ENCODE peak calls at places on chromosomes 12 and 14, in five cellular contexts. I is adrenal gland, F is cardiac muscle cell, C is GM06990, L is fibroblast of lung. W is an unnamed sample. For H3K36me3, the result is how much of the 10 kb centered on the place peaks cover.

GRCh38 chr14:75771614-75772013 is 110.6 kb downstream of the TTLL5 start:
- DNase-seq in I (no peak), F (no peak), C (no peak), L (no peak), W (no peak)

GRCh38 chr14:95649230-95649629 is 37.0 kb upstream of the TCL1B start:
- DNase-seq in I (no peak), F (no peak), C (no peak), L (no peak), W (no peak)

GRCh38 chr14:51182166-51182565 is 57.9 kb upstream of the TMX1 start:
- DNase-seq in I (no peak), F (no peak), C (no peak), L (peak), W (no peak)

GRCh38 chr14:26389646-26390508 is 208.0 kb downstream of the NOVA1 start:
- DNase-seq in I (no peak), F (no peak), C (no peak), L (peak), W (no peak)

GRCh38 chr12:68960162-68960501 is 27.2 kb upstream of the CPM start:
- DNase-seq in I (no peak), F (no peak), C (no peak), L (peak), W (no peak)

GRCh38 chr12:113196582-113196981 is 11.1 kb downstream of the RITA1 start:
- DNase-seq in I (no peak), F (no peak), C (no peak), L (no peak), W (no peak)

GRCh38 chr12:27233814-27234213 is 10.3 kb upstream of the STK38L start:
- DNase-seq in I (no peak), F (no peak), C (no peak), L (no peak), W (no peak)

GRCh38 chr14:54003064-54003463 is 46.4 kb upstream of the BMP4 start:
- DNase-seq in I (no peak), F (no peak), C (no peak), L (no peak), W (peak)

GRCh38 chr12:58858030-58858429 is 62.3 kb downstream of the LRIG3 start:
- DNase-seq in I (no peak), F (no peak), C (no peak), L (no peak), W (no peak)

GRCh38 chr12:21697829-21698630 is 40.4 kb upstream of the LDHB start:
- DNase-seq in I (no peak), F (peak), C (no peak), L (peak), W (no peak)

GRCh38 chr14:96051642-96052540 is 12.7 kb downstream of the C14orf132 start:
- DNase-seq in I (no peak), F (no peak), C (no peak), L (no peak), W (no peak)

GRCh38 chr14:55451398-55451797 is 11.0 kb upstream of the TBPL2 start:
- DNase-seq in I (no peak), F (no peak), C (no peak), L (no peak), W (no peak)

GRCh38 chr12:122080149-122081107 is 1.9 kb downstream of the MLXIP start:
- DNase-seq in I (peak), F (no peak), C (no peak), L (peak), W (peak)

GRCh38 chr12:58916891-58917570 is 3.3 kb downstream of the LRIG3 start:
- DNase-seq in I (no peak), F (no peak), C (no peak), L (peak), W (peak)

GRCh38 chr14:103517626-103518415 is 4.8 kb downstream of the CKB start:
- DNase-seq in I (peak), F (no peak), C (no peak), L (no peak), W (no peak)

GRCh38 chr14:45377201-45377600 is 124.2 kb upstream of the MIS18BP1 start:
- DNase-seq in I (no peak), F (no peak), C (no peak), L (peak), W (no peak)

GRCh38 chr14:81042431-81042830 is 87.0 kb downstream of the TSHR start:
- DNase-seq in I (no peak), F (no peak), C (no peak), L (no peak), W (no peak)

GRCh38 chr14:52923902-52924575 is 26.8 kb downstream of the FERMT2 start:
- DNase-seq in I (no peak), F (no peak), C (peak), L (no peak), W (no peak)

GRCh38 chr14:70645892-70646291 is 4.2 kb downstream of the TTC9 start:
- DNase-seq in I (no peak), F (no peak), C (no peak), L (no peak), W (no peak)

GRCh38 chr14:35213869-35214387 is 78.3 kb upstream of the PSMA6 start:
- DNase-seq in I (no peak), F (no peak), C (no peak), L (peak), W (no peak)

GRCh38 chr14:104935026-104935650 is 10.5 kb downstream of the PLD4 start:
- DNase-seq in I (no peak), F (no peak), C (no peak), L (no peak), W (no peak)

GRCh38 chr14:42130809-42131208 is 524.1 kb downstream of the LRFN5 start:
- DNase-seq in I (no peak), F (no peak), C (no peak), L (no peak), W (no peak)

GRCh38 chr14:21408152-21408551 is 24.3 kb upstream of the SUPT16H start:
- DNase-seq in I (no peak), F (no peak), C (no peak), L (peak), W (no peak)

GRCh38 chr12:95859947-95860850 is 1.4 kb downstream of the SNRPF start:
- DNase-seq in I (no peak), F (no peak), C (no peak), L (no peak), W (no peak)

GRCh38 chr12:40692617-40693502 is 621 bp downstream of the CNTN1 start:
- DNase-seq in I (peak), F (peak), C (peak), L (no peak), W (no peak)

GRCh38 chr12:108729612-108730336 is 1.5 kb downstream of the CORO1C start:
- DNase-seq in I (no peak), F (peak), C (no peak), L (peak), W (peak)

GRCh38 chr12:120922279-120922678 is 18.1 kb upstream of the SPPL3 start:
- DNase-seq in I (no peak), F (no peak), C (no peak), L (no peak), W (no peak)

GRCh38 chr14:39369029-39369428 is 63.2 kb downstream of the FBXO33 start:
- DNase-seq in I (peak), F (no peak), C (no peak), L (no peak), W (no peak)

GRCh38 chr14:99040711-99041110 is 231.3 kb downstream of the BCL11B start:
- DNase-seq in I (no peak), F (no peak), C (no peak), L (no peak), W (no peak)

GRCh38 chr14:106845286-106846087 is 1319.1 kb downstream of the TMEM121 start:
- DNase-seq in I (peak), F (no peak), C (peak), L (no peak), W (no peak)

GRCh38 chr14:101889366-101889765 is 75.0 kb upstream of the DYNC1H1 start:
- DNase-seq in I (no peak), F (no peak), C (no peak), L (no peak), W (no peak)

GRCh38 chr12:10389941-10390340 is at the start of gene KLRK1:
- DNase-seq in I (no peak), F (no peak), C (no peak), L (no peak), W (no peak)
- H3K36me3 ChIP-seq in I (under half), F (under half), C (under half), L (under half), W (under half)

GRCh38 chr12:74889073-74889472 is 320.6 kb downstream of the KCNC2 start:
- DNase-seq in I (no peak), F (no peak), C (no peak), L (no peak), W (no peak)

GRCh38 chr12:74891276-74891675 is 318.4 kb downstream of the KCNC2 start:
- DNase-seq in I (no peak), F (no peak), C (no peak), L (peak), W (no peak)

GRCh38 chr12:74890237-74890599 is 319.4 kb downstream of the KCNC2 start:
- DNase-seq in I (peak), F (peak), C (no peak), L (peak), W (peak)

GRCh38 chr12:74892057-74892633 is 317.5 kb downstream of the KCNC2 start:
- DNase-seq in I (no peak), F (no peak), C (no peak), L (no peak), W (no peak)

GRCh38 chr12:74889563-74890236 is 319.9 kb downstream of the KCNC2 start:
- DNase-seq in I (no peak), F (no peak), C (no peak), L (peak), W (no peak)
- H3K4me3 ChIP-seq in I (no peak), F (no peak), C (no peak), L (no peak), W (peak)

GRCh38 chr12:56158029-56158925 is at the start of gene MYL6:
- DNase-seq in I (peak), F (peak), C (peak), L (peak), W (peak)
- H3K36me3 ChIP-seq in I (under half), F (under half), C (under half), L (under half), W (under half)

GRCh38 chr12:1907652-1908611 is 10.5 kb downstream of the CACNA2D4 start:
- DNase-seq in I (no peak), F (no peak), C (no peak), L (no peak), W (peak)
- H3K4me3 ChIP-seq in I (no peak), F (no peak), C (no peak), L (no peak), W (no peak)

GRCh38 chr12:67917811-67918210 is 71.4 kb upstream of the IFNG-AS1 start:
- DNase-seq in I (no peak), F (no peak), C (no peak), L (no peak), W (no peak)

GRCh38 chr12:67920432-67920831 is 68.8 kb upstream of the IFNG-AS1 start:
- DNase-seq in I (no peak), F (no peak), C (no peak), L (peak), W (no peak)

GRCh38 chr12:67918441-67918840 is 70.8 kb upstream of the IFNG-AS1 start:
- DNase-seq in I (no peak), F (no peak), C (no peak), L (no peak), W (no peak)

GRCh38 chr12:67919406-67919805 is 69.8 kb upstream of the IFNG-AS1 start:
- DNase-seq in I (no peak), F (no peak), C (no peak), L (peak), W (no peak)

GRCh38 chr12:67921286-67921685 is 68.0 kb upstream of the IFNG-AS1 start:
- DNase-seq in I (no peak), F (no peak), C (no peak), L (peak), W (no peak)
- H3K36me3 ChIP-seq in I (under half), F (under half), C (under half), L (under half), W (under half)

GRCh38 chr12:57049890-57050289 is at the start of gene MYO1A:
- DNase-seq in I (no peak), F (peak), C (no peak), L (peak), W (peak)

GRCh38 chr12:57047981-57048380 is 1.9 kb downstream of the MYO1A start:
- DNase-seq in I (no peak), F (no peak), C (no peak), L (peak), W (no peak)

GRCh38 chr12:57046947-57047890 is 2.7 kb downstream of the MYO1A start:
- DNase-seq in I (no peak), F (no peak), C (peak), L (no peak), W (no peak)

GRCh38 chr12:57049047-57049446 is 882 bp downstream of the MYO1A start:
- DNase-seq in I (no peak), F (no peak), C (no peak), L (no peak), W (no peak)

DNA sequence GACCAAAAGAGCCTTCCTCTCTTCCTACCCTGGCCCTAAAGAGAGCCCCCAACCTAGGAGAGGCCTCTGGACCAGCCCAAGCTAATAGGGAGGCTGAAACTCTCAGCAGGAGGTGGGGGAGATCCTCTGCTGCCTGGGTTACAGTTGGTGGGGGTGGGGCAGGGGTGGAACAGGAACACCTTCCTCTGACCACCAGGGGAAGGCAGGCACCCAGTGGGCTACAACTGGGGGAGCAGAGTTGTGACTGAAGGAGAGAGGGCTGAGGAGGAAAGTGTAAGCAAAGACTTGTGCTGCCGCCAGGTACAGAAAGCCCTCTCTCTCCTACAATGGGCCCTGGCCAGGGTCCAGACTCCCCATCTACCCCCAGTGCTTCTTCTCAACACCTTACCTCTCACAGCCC is 1.5 kb downstream of the MYO1A start:
- DNase-seq in I (no peak), F (no peak), C (no peak), L (no peak), W (no peak)
- H3K4me3 ChIP-seq in I (no peak), F (no peak), C (no peak), L (no peak), W (no peak)

GRCh38 chr12:7136676-7137075 is 6.5 kb downstream of the CLSTN3 start:
- DNase-seq in I (no peak), F (no peak), C (no peak), L (no peak), W (no peak)
- H3K36me3 ChIP-seq in I (half or more), F (under half), C (under half), L (under half), W (under half)

DNA sequence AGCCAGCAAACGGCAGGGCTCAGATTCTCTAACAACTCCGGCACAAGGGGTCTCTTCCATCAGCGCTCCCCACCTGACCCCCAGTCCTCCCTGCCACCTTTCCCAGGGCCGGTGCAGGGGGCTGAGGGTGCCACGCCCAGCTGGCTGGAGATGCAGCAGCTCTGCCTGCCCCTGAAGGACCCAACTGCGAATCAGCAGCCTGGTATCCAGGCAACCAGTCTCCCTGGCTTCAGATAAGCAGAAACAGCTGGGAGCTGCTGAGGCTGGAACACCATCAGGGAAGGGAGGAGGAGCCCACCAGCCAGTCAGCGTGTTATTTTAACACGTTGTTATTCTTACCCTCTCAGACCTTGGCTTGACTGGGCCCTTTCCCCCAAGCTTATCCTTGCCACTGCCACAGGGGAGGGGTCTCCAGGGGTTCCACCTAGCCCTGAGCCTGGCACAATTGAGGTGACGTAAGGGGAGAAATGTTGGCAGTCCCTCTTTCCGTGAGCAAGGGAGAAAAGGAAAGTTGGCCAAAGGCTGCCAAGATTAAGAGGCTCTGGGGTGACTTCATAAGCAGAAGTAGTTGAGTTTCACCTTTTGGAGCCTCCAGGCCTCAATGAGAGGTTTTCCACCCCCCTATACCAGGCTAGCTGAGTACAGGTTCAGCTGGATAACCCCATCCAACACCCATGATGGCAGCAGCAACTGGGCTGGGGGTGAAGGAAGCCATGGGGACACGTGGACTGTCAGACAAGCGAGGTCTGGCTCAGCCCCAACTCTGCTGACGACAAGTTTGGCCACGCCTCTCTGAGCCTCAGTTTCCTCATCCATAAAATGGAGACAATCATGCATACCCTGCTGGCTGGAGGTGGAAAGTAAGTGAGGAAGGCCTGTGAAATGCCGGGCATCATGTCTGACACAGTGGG is 91.1 kb downstream of the IRF2BPL start:
- DNase-seq in I (peak), F (peak), C (no peak), L (peak), W (peak)
- H3K4me3 ChIP-seq in I (no peak), F (no peak), C (no peak), L (peak), W (no peak)

DNA sequence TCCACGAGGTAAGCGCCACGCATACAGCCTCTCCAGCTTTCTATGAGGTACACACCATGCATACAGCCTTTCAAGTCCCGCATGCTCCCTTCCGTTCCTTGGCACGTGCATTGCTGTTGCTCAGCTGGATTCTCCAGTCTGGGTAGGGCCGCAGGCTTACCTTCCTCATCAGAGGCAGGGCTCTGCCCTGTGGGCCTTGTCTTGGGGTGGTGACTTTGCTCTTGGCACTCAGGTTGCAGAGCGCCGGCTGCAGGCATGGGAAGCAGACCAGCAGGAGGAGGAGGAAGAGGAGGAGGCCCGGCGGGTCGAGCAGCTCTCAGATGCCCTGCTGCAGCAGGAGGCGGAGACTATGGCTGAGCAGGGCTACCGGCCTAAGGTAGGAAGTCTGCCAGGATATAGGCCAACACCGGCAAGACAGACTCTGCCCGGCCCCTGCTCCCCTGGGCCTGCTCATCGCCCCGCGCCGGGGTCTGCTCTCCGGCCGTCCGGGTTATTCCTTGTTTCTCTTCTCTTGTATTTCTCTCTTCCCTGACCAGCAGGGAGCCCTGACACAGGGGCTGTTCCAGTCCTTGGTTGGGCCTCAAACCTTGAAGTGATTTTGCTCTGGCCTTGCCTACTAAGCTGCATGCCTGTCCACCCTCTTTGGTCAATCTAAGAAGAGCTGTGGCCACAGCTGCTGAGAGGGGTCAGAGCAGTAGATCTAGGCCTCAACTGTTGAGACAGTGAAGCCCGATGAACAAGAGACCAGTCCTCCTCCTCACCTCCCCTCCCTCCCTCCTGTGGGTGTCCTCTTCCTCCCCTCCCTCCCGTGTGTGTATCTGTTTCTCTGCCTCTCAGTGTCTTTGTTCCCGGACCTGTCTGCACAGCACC is 15.3 kb downstream of the TCHP start:
- DNase-seq in I (no peak), F (no peak), C (no peak), L (no peak), W (no peak)
- H3K36me3 ChIP-seq in I (half or more), F (under half), C (under half), L (under half), W (half or more)

GRCh38 chr14:57245941-57246340 is 22.8 kb downstream of the EXOC5 start:
- DNase-seq in I (no peak), F (no peak), C (no peak), L (peak), W (no peak)
- H3K4me3 ChIP-seq in I (no peak), F (no peak), C (no peak), L (no peak), W (no peak)

W was measured in SJCRH30.